ENCODE peak calls at places on chromosomes 12 and 14, in nine cellular contexts. L, Y, I, N, S, Z, F, A and R are unnamed samples.

GRCh38 chr14:91416744-91417133 is 881 bp downstream of the CCDC88C start:
- DNase-seq in L (no peak), Y (no peak), I (no peak), N (no peak), S (no peak), Z (no peak), F (peak; percentile 21), A (no peak), R (peak; percentile 37)

GRCh38 chr14:42149609-42150261 is 543.1 kb downstream of the LRFN5 start:
- DNase-seq in L (no peak), Y (no peak), I (no peak), N (no peak), S (no peak), Z (no peak), F (no peak), A (no peak), R (no peak)

GRCh38 chr14:105876158-105876557 is 349.8 kb downstream of the TMEM121 start:
- DNase-seq in L (no peak), Y (no peak), I (no peak), N (peak; percentile 1), S (no peak), Z (no peak), F (no peak), A (no peak), R (no peak)

GRCh38 chr12:54749191-54749818 is 101.1 kb upstream of the DCD start:
- DNase-seq in L (peak; percentile 30), Y (no peak), I (no peak), N (no peak), S (peak; percentile 31), Z (peak; percentile 62), F (peak; percentile 71), A (peak; percentile 23), R (peak; percentile 31)

GRCh38 chr12:91380651-91381050 is 198.0 kb upstream of the DCN start:
- DNase-seq in L (no peak), Y (no peak), I (no peak), N (no peak), S (no peak), Z (no peak), F (peak; percentile 51), A (no peak), R (no peak)

GRCh38 chr14:68283378-68284123 is 464.0 kb downstream of the RAD51B start:
- DNase-seq in L (peak; percentile 16), Y (no peak), I (peak; percentile 29), N (peak; percentile 62), S (no peak), Z (no peak), F (no peak), A (no peak), R (no peak)

GRCh38 chr12:112167728-112168525 is 42.6 kb downstream of the TRAFD1 start:
- DNase-seq in L (no peak), Y (no peak), I (no peak), N (no peak), S (no peak), Z (no peak), F (no peak), A (no peak), R (peak; percentile 61)

GRCh38 chr14:23793532-23793931 is 157.4 kb downstream of the DHRS2 start:
- DNase-seq in L (no peak), Y (no peak), I (no peak), N (no peak), S (no peak), Z (no peak), F (no peak), A (no peak), R (no peak)

GRCh38 chr14:53032161-53032803 is 81.4 kb upstream of the FERMT2 start:
- DNase-seq in L (no peak), Y (no peak), I (no peak), N (no peak), S (no peak), Z (peak; percentile 34), F (peak; percentile 70), A (no peak), R (no peak)

GRCh38 chr12:69039881-69040280 is 106.9 kb upstream of the CPM start:
- DNase-seq in L (no peak), Y (no peak), I (no peak), N (no peak), S (no peak), Z (no peak), F (no peak), A (no peak), R (no peak)
- H3K4me3 ChIP-seq in L (no peak overlapping the region), Y (no peak overlapping the region), I (no peak overlapping the region), N (no peak overlapping the region), S (no peak overlapping the region), Z (no peak overlapping the region), F (no peak overlapping the region), A (no peak overlapping the region), R (no peak overlapping the region)

GRCh38 chr12:46717848-46718247 is 107.9 kb downstream of the SLC38A4 start:
- DNase-seq in L (no peak), Y (no peak), I (no peak), N (no peak), S (no peak), Z (no peak), F (no peak), A (no peak), R (no peak)
- H3K27me3 ChIP-seq in L (peaks cover 8% of the 10 kb centered on the region), Y (no peaks in the 10 kb centered on the region), I (no peaks in the 10 kb centered on the region), N (no peaks in the 10 kb centered on the region), S (no peaks in the 10 kb centered on the region), Z (no peaks in the 10 kb centered on the region), F (no peaks in the 10 kb centered on the region), A (no peaks in the 10 kb centered on the region), R (no peaks in the 10 kb centered on the region)

DNA sequence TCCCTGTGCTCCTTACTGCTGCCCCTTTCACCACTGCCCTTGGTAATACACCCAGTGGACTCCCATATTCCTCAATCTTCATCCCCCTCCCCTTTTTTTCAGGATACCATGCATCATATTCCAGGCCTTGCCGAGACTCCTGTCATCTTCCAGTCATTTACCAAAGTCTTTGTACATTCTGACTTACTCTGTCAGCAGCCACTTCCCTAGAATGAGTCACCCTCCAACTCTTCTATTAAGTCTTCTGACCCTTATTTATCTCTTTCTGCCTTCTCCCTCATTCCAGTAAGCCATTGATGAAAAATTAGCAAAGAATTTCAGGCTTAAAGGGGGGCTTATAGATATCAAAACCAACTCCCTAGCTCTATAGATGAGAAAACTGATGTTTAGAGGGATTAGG is 128.0 kb downstream of the STXBP6 start:
- DNase-seq in L (no peak), Y (no peak), I (no peak), N (no peak), S (no peak), Z (no peak), F (no peak), A (no peak), R (no peak)
- H3K4me3 ChIP-seq in L (no peak overlapping the region), Y (no peak overlapping the region), I (no peak overlapping the region), N (no peak overlapping the region), S (no peak overlapping the region), Z (no peak overlapping the region), F (no peak overlapping the region), A (no peak overlapping the region), R (no peak overlapping the region)

DNA sequence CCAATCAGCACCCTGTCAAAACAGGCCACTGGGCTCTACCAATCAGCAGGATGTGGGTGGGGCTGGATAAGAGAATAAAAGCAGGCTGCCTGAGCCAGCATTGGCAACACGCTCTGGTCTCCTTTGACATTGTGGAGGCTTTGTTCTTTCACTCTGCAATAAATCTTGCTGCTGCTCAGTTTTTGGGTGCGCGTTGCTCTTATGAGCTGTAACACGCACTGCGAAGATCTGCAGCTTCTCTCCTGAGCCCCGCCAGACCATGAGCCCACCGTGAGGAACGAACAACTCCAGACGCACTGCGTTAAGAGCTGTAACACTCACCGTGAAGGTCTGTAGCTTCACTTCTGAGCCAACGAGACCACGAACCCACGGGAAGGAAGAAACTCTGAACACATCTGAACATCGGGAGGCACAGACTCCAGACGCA is 8.4 kb upstream of the PIANP start:
- DNase-seq in L (no peak), Y (no peak), I (no peak), N (no peak), S (no peak), Z (no peak), F (no peak), A (no peak), R (no peak)
- H3K27me3 ChIP-seq in L (peaks cover 3% of the 10 kb centered on the region), Y (no peaks in the 10 kb centered on the region), I (peaks cover 95% of the 10 kb centered on the region), N (no peaks in the 10 kb centered on the region), S (no peaks in the 10 kb centered on the region), Z (no peaks in the 10 kb centered on the region), F (no peaks in the 10 kb centered on the region), A (no peaks in the 10 kb centered on the region), R (no peaks in the 10 kb centered on the region)

GRCh38 chr14:20970647-20970982 is 15.3 kb downstream of the RNASE2 start:
- DNase-seq in L (no peak), Y (no peak), I (no peak), N (no peak), S (no peak), Z (no peak), F (no peak), A (no peak), R (no peak)
- H3K4me3 ChIP-seq in L (peak overlapping the region; percentile 78), Y (peak overlapping the region; percentile 58), I (peak overlapping the region; percentile 86), N (peak overlapping the region; percentile 75), S (peak overlapping the region; percentile 8), Z (peak overlapping the region; percentile 67), F (peak overlapping the region; percentile 58), A (peak overlapping the region; percentile 68), R (peak overlapping the region; percentile 81)